ENCODE peak calls at places on chromosomes 13 and 19, in four cellular contexts. One of them, this sample, is unnamed.

GRCh38 chr13:46296920-46297319 is 85.2 kb downstream of the LRRC63 start:
- DNase-seq in IMR-90: peak; percentile 67
- DNase-seq in heart left ventricle: no peak
- DNase-seq in transverse colon: no peak
- DNase-seq in this sample: peak; percentile 64

GRCh38 chr19:6233827-6234511 is 45.8 kb downstream of the MLLT1 start:
- DNase-seq in IMR-90: no peak
- DNase-seq in transverse colon: no peak
- DNase-seq in heart left ventricle: peak; percentile 75
- DNase-seq in this sample: peak; percentile 84

GRCh38 chr19:54684537-54684936 is 21.8 kb downstream of the LILRB4 start:
- DNase-seq in IMR-90: no peak
- DNase-seq in transverse colon: no peak
- DNase-seq in heart left ventricle: no peak
- DNase-seq in this sample: peak; percentile 72

GRCh38 chr19:19966862-19967261 is 66.1 kb downstream of the ZNF93 start:
- DNase-seq in transverse colon: no peak
- DNase-seq in heart left ventricle: no peak
- DNase-seq in IMR-90: no peak
- DNase-seq in this sample: no peak

GRCh38 chr13:111906816-111907215 is 160.1 kb upstream of the SOX1 start:
- DNase-seq in heart left ventricle: no peak
- DNase-seq in transverse colon: no peak
- DNase-seq in IMR-90: no peak
- DNase-seq in this sample: no peak

GRCh38 chr13:110528911-110529310 is 32.6 kb downstream of the RAB20 start:
- DNase-seq in heart left ventricle: no peak
- DNase-seq in transverse colon: no peak
- DNase-seq in IMR-90: no peak
- DNase-seq in this sample: no peak

GRCh38 chr13:112637017-112637801 is 49.3 kb upstream of the TUBGCP3 start:
- DNase-seq in transverse colon: no peak
- DNase-seq in IMR-90: no peak
- DNase-seq in heart left ventricle: no peak
- DNase-seq in this sample: no peak

GRCh38 chr13:77981191-77981925 is 62.7 kb upstream of the EDNRB start:
- DNase-seq in IMR-90: peak; percentile 13
- DNase-seq in heart left ventricle: no peak
- DNase-seq in transverse colon: no peak
- DNase-seq in this sample: no peak

GRCh38 chr19:49658139-49658517 is 7.5 kb downstream of the IRF3 start:
- DNase-seq in IMR-90: no peak
- DNase-seq in transverse colon: no peak
- DNase-seq in heart left ventricle: no peak
- DNase-seq in this sample: no peak

GRCh38 chr19:43711751-43712355 is 4.0 kb upstream of the IRGC start:
- DNase-seq in heart left ventricle: no peak
- DNase-seq in transverse colon: peak; percentile 28
- DNase-seq in IMR-90: no peak
- DNase-seq in this sample: no peak

GRCh38 chr19:42388851-42389489 is 1.1 kb downstream of the CNFN start:
- DNase-seq in transverse colon: no peak
- DNase-seq in IMR-90: no peak
- DNase-seq in heart left ventricle: no peak
- DNase-seq in this sample: no peak

GRCh38 chr19:42392165-42392564 is 2.1 kb upstream of the CNFN start:
- DNase-seq in IMR-90: no peak
- DNase-seq in transverse colon: no peak
- DNase-seq in heart left ventricle: no peak
- DNase-seq in this sample: no peak

GRCh38 chr19:42389899-42390298 is at the start of gene CNFN:
- DNase-seq in heart left ventricle: no peak
- DNase-seq in transverse colon: no peak
- DNase-seq in IMR-90: no peak
- DNase-seq in this sample: no peak

DNA sequence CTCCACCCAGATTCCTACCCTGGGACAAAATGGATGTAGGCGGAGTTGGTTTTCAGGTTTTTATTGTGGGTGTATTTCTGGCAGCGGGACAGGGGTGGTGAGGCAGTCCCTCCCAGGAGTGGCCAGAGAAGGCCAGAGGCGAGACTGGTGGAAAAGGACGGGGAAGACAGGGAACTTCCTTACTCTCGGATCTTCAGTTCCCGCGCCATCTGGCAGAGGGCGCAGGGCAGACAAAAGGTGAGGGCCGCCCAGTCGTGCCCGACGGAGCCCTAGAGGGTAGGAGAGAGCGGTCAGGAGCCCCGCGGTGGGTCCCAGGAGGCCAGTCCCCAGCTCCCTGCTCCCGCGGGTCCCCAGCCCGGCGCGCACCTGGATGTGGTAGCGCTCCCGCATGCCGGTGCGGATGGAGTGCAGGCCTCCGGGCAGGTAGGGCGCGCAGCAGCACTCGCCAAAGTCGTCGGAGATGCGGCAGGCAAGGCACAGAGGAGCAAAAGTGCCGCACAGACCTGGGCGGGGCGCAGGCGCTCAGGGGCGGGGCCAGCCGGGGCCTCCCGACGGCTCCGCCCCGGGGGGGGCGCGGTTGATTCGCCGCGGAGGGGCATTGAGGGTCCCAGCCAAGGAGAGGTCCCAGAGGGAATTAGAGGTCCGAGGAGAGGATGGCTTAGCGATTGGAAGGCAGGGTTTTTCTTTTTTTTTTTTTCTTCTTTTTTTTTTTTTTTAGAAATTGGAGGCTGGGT is 3.0 kb downstream of the CNFN start:
- DNase-seq in IMR-90: peak; percentile 33
- DNase-seq in transverse colon: peak; percentile 86
- DNase-seq in heart left ventricle: peak; percentile 65
- DNase-seq in this sample: peak; percentile 58
- TF ChIP-seq POLR2A in IMR-90: no peak
- TF ChIP-seq POLR2A in transverse colon: peak; percentile 46
- TF ChIP-seq POLR2A in heart left ventricle: no peak
- TF ChIP-seq POLR2A in this sample: no peak

GRCh38 chr13:49171358-49171757 is 48.8 kb upstream of the MLNR start:
- DNase-seq in IMR-90: no peak
- DNase-seq in heart left ventricle: no peak
- DNase-seq in transverse colon: no peak
- DNase-seq in this sample: no peak

GRCh38 chr13:49164712-49165111 is 55.4 kb upstream of the MLNR start:
- DNase-seq in IMR-90: no peak
- DNase-seq in transverse colon: no peak
- DNase-seq in heart left ventricle: no peak
- DNase-seq in this sample: no peak

GRCh38 chr13:49165798-49166752 is 54.1 kb upstream of the MLNR start:
- DNase-seq in IMR-90: peak; percentile 9
- DNase-seq in transverse colon: no peak
- DNase-seq in heart left ventricle: no peak
- DNase-seq in this sample: peak; percentile 75
- TF ChIP-seq POLR2A in IMR-90: no peak
- TF ChIP-seq POLR2A in transverse colon: no peak
- TF ChIP-seq POLR2A in heart left ventricle: no peak
- TF ChIP-seq POLR2A in this sample: no peak

DNA sequence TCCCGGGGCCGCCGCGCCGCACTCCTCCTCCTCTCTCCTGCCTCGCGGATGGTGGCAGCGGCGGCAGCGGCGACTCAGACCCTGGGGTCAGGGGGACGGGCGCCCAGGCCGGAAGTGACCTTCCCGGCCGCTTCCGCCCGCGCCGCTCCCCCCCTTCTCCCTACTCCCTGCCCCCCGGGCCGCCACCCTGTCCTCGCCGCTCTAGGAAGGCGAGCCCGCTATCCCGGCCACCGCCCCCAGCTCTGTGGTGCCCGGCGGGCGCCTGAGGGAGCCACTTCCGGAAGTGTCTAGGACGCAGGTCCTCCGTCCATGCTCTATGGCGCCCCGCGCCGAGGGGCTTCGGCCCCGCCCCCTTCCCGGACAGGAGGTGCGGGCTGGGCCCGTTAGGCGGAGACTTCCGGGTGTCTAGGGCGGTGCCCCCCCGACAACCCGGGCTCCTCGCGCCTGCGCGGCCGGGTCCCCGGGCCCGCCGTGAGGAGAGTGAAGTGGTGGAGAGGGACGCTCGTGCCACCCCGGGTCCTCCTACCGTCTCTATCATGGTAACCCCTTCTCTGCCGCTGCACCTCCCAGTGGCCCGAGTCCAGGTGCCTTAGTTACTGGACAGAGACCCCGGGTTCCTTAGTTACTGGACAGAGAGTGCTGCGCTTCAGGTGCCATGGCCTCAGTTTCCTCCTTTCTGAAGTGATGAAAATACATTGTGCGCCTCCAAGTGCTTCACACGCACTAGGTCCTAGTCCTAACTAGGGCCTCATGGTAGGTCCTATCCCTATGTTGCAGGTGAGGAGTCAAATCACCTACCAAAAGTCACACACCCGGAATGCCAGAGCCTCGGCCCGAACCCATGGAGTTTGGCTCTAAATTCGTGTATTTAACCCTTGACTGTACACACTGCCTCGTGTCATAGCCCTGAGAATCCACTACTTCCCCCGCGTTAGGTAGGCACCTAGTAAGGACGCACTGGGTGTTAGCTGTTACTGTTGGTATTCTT is at the start of gene ZNF787:
- DNase-seq in transverse colon: peak; percentile 99
- DNase-seq in IMR-90: peak; percentile 96
- DNase-seq in heart left ventricle: peak; percentile 99
- DNase-seq in this sample: peak; percentile 95
- TF ChIP-seq POLR2A in transverse colon: peak; percentile 58
- TF ChIP-seq POLR2A in IMR-90: peak; percentile 65
- TF ChIP-seq POLR2A in heart left ventricle: no peak
- TF ChIP-seq POLR2A in this sample: peak; percentile 49

DNA sequence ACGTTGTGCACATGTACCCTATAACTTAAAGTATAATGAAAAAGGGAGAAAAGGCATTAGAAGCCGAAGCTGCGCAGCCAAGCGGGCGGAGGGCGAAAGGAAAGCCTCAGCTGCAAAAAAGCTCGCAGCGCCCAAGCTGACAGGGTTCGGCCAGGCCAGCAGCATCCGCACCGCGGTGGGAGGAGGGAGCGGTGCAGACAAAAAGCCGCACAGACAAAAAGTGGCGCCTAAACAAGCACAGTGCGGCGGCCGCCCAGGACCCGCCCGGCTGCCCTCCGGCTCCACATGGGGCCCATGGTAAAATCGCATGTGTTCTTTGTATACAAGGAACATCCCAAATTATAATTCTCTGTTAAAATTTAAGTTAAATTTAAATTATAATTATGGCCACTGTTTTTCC is 42.4 kb downstream of the PSG3 start:
- DNase-seq in IMR-90: no peak
- DNase-seq in heart left ventricle: no peak
- DNase-seq in transverse colon: no peak
- DNase-seq in this sample: no peak
- TF ChIP-seq POLR2A in IMR-90: no peak
- TF ChIP-seq POLR2A in heart left ventricle: no peak
- TF ChIP-seq POLR2A in transverse colon: no peak
- TF ChIP-seq POLR2A in this sample: no peak

GRCh38 chr19:42217522-42218442 is at the start of gene DEDD2:
- DNase-seq in IMR-90: peak; percentile 99
- DNase-seq in heart left ventricle: peak; percentile 97
- DNase-seq in transverse colon: peak; percentile 99
- DNase-seq in this sample: peak; percentile 92
- TF ChIP-seq POLR2A in IMR-90: peak; percentile 79
- TF ChIP-seq POLR2A in heart left ventricle: peak; percentile 20
- TF ChIP-seq POLR2A in transverse colon: peak; percentile 94
- TF ChIP-seq POLR2A in this sample: peak; percentile 55

GRCh38 chr13:20902438-20903163 is at the start of gene XPO4:
- DNase-seq in IMR-90: peak; percentile 69
- DNase-seq in transverse colon: peak; percentile 81
- DNase-seq in heart left ventricle: peak; percentile 86
- DNase-seq in this sample: peak; percentile 93
- TF ChIP-seq POLR2A in IMR-90: peak; percentile 81
- TF ChIP-seq POLR2A in transverse colon: peak; percentile 57
- TF ChIP-seq POLR2A in heart left ventricle: no peak
- TF ChIP-seq POLR2A in this sample: peak; percentile 86

GRCh38 chr19:42277821-42278809 is 9.1 kb downstream of the CIC start:
- DNase-seq in heart left ventricle: peak; percentile 57
- DNase-seq in IMR-90: no peak
- DNase-seq in transverse colon: no peak
- DNase-seq in this sample: no peak
- TF ChIP-seq POLR2A in heart left ventricle: no peak
- TF ChIP-seq POLR2A in IMR-90: no peak
- TF ChIP-seq POLR2A in transverse colon: no peak
- TF ChIP-seq POLR2A in this sample: no peak

GRCh38 chr19:58538257-58539168 is 5.4 kb upstream of the TRIM28 start:
- DNase-seq in transverse colon: no peak
- DNase-seq in heart left ventricle: no peak
- DNase-seq in IMR-90: no peak
- DNase-seq in this sample: no peak
- TF ChIP-seq POLR2A in transverse colon: no peak
- TF ChIP-seq POLR2A in heart left ventricle: no peak
- TF ChIP-seq POLR2A in IMR-90: no peak
- TF ChIP-seq POLR2A in this sample: no peak

GRCh38 chr13:20174656-20175405 is 14.0 kb upstream of the GJA3 start:
- DNase-seq in IMR-90: peak; percentile 99
- DNase-seq in heart left ventricle: peak; percentile 74
- DNase-seq in transverse colon: peak; percentile 85
- DNase-seq in this sample: peak; percentile 91
- TF ChIP-seq POLR2A in IMR-90: peak; percentile 70
- TF ChIP-seq POLR2A in heart left ventricle: no peak
- TF ChIP-seq POLR2A in transverse colon: no peak
- TF ChIP-seq POLR2A in this sample: no peak

GRCh38 chr19:58406818-58407657 is 1.4 kb upstream of the ZNF584 start:
- DNase-seq in IMR-90: no peak
- DNase-seq in transverse colon: no peak
- DNase-seq in heart left ventricle: no peak
- DNase-seq in this sample: peak; percentile 47
- TF ChIP-seq POLR2A in IMR-90: no peak
- TF ChIP-seq POLR2A in transverse colon: no peak
- TF ChIP-seq POLR2A in heart left ventricle: no peak
- TF ChIP-seq POLR2A in this sample: no peak

This sample was measured in NB4.